ENCODE peak calls at places on chromosome 1, in ten cellular contexts. One of them, this sample, is unnamed. For H3K4me1, the result is how much of the 10 kb centered on the place peaks cover.

GRCh38 chr1:222629921-222630535 is 12.1 kb downstream of the MIA3 start:
- DNase-seq in effector memory CD4-positive, alpha-beta T cell: no peak
- DNase-seq in right cardiac atrium: no peak
- DNase-seq in fibroblast of lung: peak
- DNase-seq in SK-N-SH: no peak
- DNase-seq in A549: no peak
- DNase-seq in CD8-positive, alpha-beta memory T cell: no peak
- DNase-seq in ovary: no peak
- DNase-seq in SJCRH30: no peak
- DNase-seq in CD4-positive, CD25-positive, alpha-beta regulatory T cell: no peak
- DNase-seq in this sample: no peak

GRCh38 chr1:198935371-198935921 is 296.6 kb downstream of the PTPRC start:
- DNase-seq in effector memory CD4-positive, alpha-beta T cell: peak
- DNase-seq in right cardiac atrium: peak
- DNase-seq in fibroblast of lung: peak
- DNase-seq in SK-N-SH: peak
- DNase-seq in A549: peak
- DNase-seq in CD8-positive, alpha-beta memory T cell: peak
- DNase-seq in ovary: peak
- DNase-seq in SJCRH30: peak
- DNase-seq in CD4-positive, CD25-positive, alpha-beta regulatory T cell: peak
- DNase-seq in this sample: no peak

GRCh38 chr1:23521588-23521987 is 9.4 kb downstream of the E2F2 start:
- DNase-seq in effector memory CD4-positive, alpha-beta T cell: no peak
- DNase-seq in right cardiac atrium: no peak
- DNase-seq in fibroblast of lung: no peak
- DNase-seq in SK-N-SH: peak
- DNase-seq in A549: peak
- DNase-seq in CD8-positive, alpha-beta memory T cell: no peak
- DNase-seq in ovary: no peak
- DNase-seq in SJCRH30: peak
- DNase-seq in CD4-positive, CD25-positive, alpha-beta regulatory T cell: peak
- DNase-seq in this sample: no peak

GRCh38 chr1:66623812-66624211 is 89.9 kb downstream of the SGIP1 start:
- DNase-seq in effector memory CD4-positive, alpha-beta T cell: no peak
- DNase-seq in right cardiac atrium: no peak
- DNase-seq in fibroblast of lung: peak
- DNase-seq in SK-N-SH: no peak
- DNase-seq in A549: no peak
- DNase-seq in CD8-positive, alpha-beta memory T cell: no peak
- DNase-seq in ovary: no peak
- DNase-seq in SJCRH30: no peak
- DNase-seq in CD4-positive, CD25-positive, alpha-beta regulatory T cell: no peak
- DNase-seq in this sample: no peak

GRCh38 chr1:248752119-248752931 is 3.2 kb downstream of the LYPD8 start:
- DNase-seq in effector memory CD4-positive, alpha-beta T cell: no peak
- DNase-seq in right cardiac atrium: no peak
- DNase-seq in fibroblast of lung: no peak
- DNase-seq in SK-N-SH: no peak
- DNase-seq in A549: peak
- DNase-seq in CD8-positive, alpha-beta memory T cell: no peak
- DNase-seq in ovary: no peak
- DNase-seq in SJCRH30: no peak
- DNase-seq in CD4-positive, CD25-positive, alpha-beta regulatory T cell: peak
- DNase-seq in this sample: no peak

GRCh38 chr1:152906023-152906565 is 2.3 kb upstream of the IVL start:
- DNase-seq in effector memory CD4-positive, alpha-beta T cell: no peak
- DNase-seq in right cardiac atrium: no peak
- DNase-seq in fibroblast of lung: peak
- DNase-seq in SK-N-SH: no peak
- DNase-seq in A549: peak
- DNase-seq in CD8-positive, alpha-beta memory T cell: no peak
- DNase-seq in ovary: no peak
- DNase-seq in SJCRH30: no peak
- DNase-seq in CD4-positive, CD25-positive, alpha-beta regulatory T cell: no peak
- DNase-seq in this sample: no peak

GRCh38 chr1:65528104-65528503 is 107.6 kb downstream of the LEPR start:
- DNase-seq in effector memory CD4-positive, alpha-beta T cell: no peak
- DNase-seq in right cardiac atrium: no peak
- DNase-seq in fibroblast of lung: no peak
- DNase-seq in SK-N-SH: no peak
- DNase-seq in A549: no peak
- DNase-seq in CD8-positive, alpha-beta memory T cell: no peak
- DNase-seq in ovary: no peak
- DNase-seq in SJCRH30: no peak
- DNase-seq in CD4-positive, CD25-positive, alpha-beta regulatory T cell: no peak
- DNase-seq in this sample: no peak

GRCh38 chr1:201702936-201703335 is 126.0 kb upstream of the IPO9 start:
- DNase-seq in effector memory CD4-positive, alpha-beta T cell: no peak
- DNase-seq in right cardiac atrium: no peak
- DNase-seq in fibroblast of lung: peak
- DNase-seq in SK-N-SH: peak
- DNase-seq in A549: peak
- DNase-seq in CD8-positive, alpha-beta memory T cell: no peak
- DNase-seq in ovary: no peak
- DNase-seq in SJCRH30: peak
- DNase-seq in CD4-positive, CD25-positive, alpha-beta regulatory T cell: no peak
- DNase-seq in this sample: no peak

GRCh38 chr1:47471163-47471562 is 33.3 kb downstream of the FOXD2 start:
- DNase-seq in effector memory CD4-positive, alpha-beta T cell: no peak
- DNase-seq in right cardiac atrium: no peak
- DNase-seq in fibroblast of lung: no peak
- DNase-seq in SK-N-SH: no peak
- DNase-seq in A549: no peak
- DNase-seq in CD8-positive, alpha-beta memory T cell: no peak
- DNase-seq in ovary: no peak
- DNase-seq in SJCRH30: no peak
- DNase-seq in CD4-positive, CD25-positive, alpha-beta regulatory T cell: no peak
- DNase-seq in this sample: no peak

GRCh38 chr1:242004751-242005495 is 6.0 kb upstream of the MAP1LC3C start:
- DNase-seq in effector memory CD4-positive, alpha-beta T cell: no peak
- DNase-seq in right cardiac atrium: no peak
- DNase-seq in fibroblast of lung: peak
- DNase-seq in SK-N-SH: no peak
- DNase-seq in A549: peak
- DNase-seq in CD8-positive, alpha-beta memory T cell: no peak
- DNase-seq in ovary: no peak
- DNase-seq in SJCRH30: no peak
- DNase-seq in CD4-positive, CD25-positive, alpha-beta regulatory T cell: no peak
- DNase-seq in this sample: no peak

GRCh38 chr1:242005866-242006565 is 7.1 kb upstream of the MAP1LC3C start:
- DNase-seq in effector memory CD4-positive, alpha-beta T cell: no peak
- DNase-seq in right cardiac atrium: no peak
- DNase-seq in fibroblast of lung: peak
- DNase-seq in SK-N-SH: no peak
- DNase-seq in A549: no peak
- DNase-seq in CD8-positive, alpha-beta memory T cell: no peak
- DNase-seq in ovary: no peak
- DNase-seq in SJCRH30: no peak
- DNase-seq in CD4-positive, CD25-positive, alpha-beta regulatory T cell: no peak
- DNase-seq in this sample: no peak

GRCh38 chr1:242002072-242002471 is 3.2 kb upstream of the MAP1LC3C start:
- DNase-seq in effector memory CD4-positive, alpha-beta T cell: no peak
- DNase-seq in right cardiac atrium: no peak
- DNase-seq in fibroblast of lung: peak
- DNase-seq in SK-N-SH: no peak
- DNase-seq in A549: no peak
- DNase-seq in CD8-positive, alpha-beta memory T cell: no peak
- DNase-seq in ovary: no peak
- DNase-seq in SJCRH30: no peak
- DNase-seq in CD4-positive, CD25-positive, alpha-beta regulatory T cell: no peak
- DNase-seq in this sample: no peak

GRCh38 chr1:241998950-241999495 is at the start of gene MAP1LC3C:
- DNase-seq in effector memory CD4-positive, alpha-beta T cell: no peak
- DNase-seq in right cardiac atrium: no peak
- DNase-seq in fibroblast of lung: peak
- DNase-seq in SK-N-SH: no peak
- DNase-seq in A549: no peak
- DNase-seq in CD8-positive, alpha-beta memory T cell: no peak
- DNase-seq in ovary: no peak
- DNase-seq in SJCRH30: peak
- DNase-seq in CD4-positive, CD25-positive, alpha-beta regulatory T cell: no peak
- DNase-seq in this sample: no peak

DNA sequence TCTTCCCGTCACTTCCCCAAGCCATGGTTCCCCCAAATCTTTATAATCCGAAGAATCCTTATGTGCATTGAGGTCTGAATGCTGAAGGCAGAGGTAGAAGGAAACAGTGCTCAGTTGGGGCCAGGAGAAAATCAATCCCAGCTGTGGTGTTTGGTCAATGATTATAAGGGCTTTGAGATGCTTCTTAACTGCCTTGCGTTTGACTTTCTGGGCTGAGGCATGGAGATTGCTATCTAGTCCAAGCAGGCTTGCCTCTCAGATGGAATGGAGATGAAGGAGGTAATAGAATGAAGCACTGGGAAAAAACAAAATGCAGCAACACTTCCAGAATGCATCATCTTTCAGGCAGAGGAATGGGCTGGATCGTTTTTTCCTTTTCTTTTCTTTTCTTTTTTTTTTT is 3.6 kb upstream of the MAP1LC3C start:
- DNase-seq in effector memory CD4-positive, alpha-beta T cell: no peak
- DNase-seq in right cardiac atrium: no peak
- DNase-seq in fibroblast of lung: no peak
- DNase-seq in SK-N-SH: no peak
- DNase-seq in A549: no peak
- DNase-seq in CD8-positive, alpha-beta memory T cell: no peak
- DNase-seq in ovary: no peak
- DNase-seq in SJCRH30: no peak
- DNase-seq in CD4-positive, CD25-positive, alpha-beta regulatory T cell: no peak
- DNase-seq in this sample: no peak
- H3K27ac ChIP-seq in effector memory CD4-positive, alpha-beta T cell: no peak
- H3K27ac ChIP-seq in right cardiac atrium: no peak
- H3K27ac ChIP-seq in fibroblast of lung: no peak
- H3K27ac ChIP-seq in SK-N-SH: no peak
- H3K27ac ChIP-seq in A549: no peak
- H3K27ac ChIP-seq in CD8-positive, alpha-beta memory T cell: no peak
- H3K27ac ChIP-seq in ovary: no peak
- H3K27ac ChIP-seq in SJCRH30: no peak
- H3K27ac ChIP-seq in CD4-positive, CD25-positive, alpha-beta regulatory T cell: no peak
- H3K27ac ChIP-seq in this sample: no peak

GRCh38 chr1:76781447-76781846 is 85.8 kb upstream of the ST6GALNAC5 start:
- DNase-seq in effector memory CD4-positive, alpha-beta T cell: no peak
- DNase-seq in right cardiac atrium: no peak
- DNase-seq in fibroblast of lung: no peak
- DNase-seq in SK-N-SH: no peak
- DNase-seq in A549: no peak
- DNase-seq in CD8-positive, alpha-beta memory T cell: no peak
- DNase-seq in ovary: no peak
- DNase-seq in SJCRH30: no peak
- DNase-seq in CD4-positive, CD25-positive, alpha-beta regulatory T cell: no peak
- DNase-seq in this sample: no peak

GRCh38 chr1:76786232-76786631 is 81.0 kb upstream of the ST6GALNAC5 start:
- DNase-seq in effector memory CD4-positive, alpha-beta T cell: no peak
- DNase-seq in right cardiac atrium: no peak
- DNase-seq in fibroblast of lung: peak
- DNase-seq in SK-N-SH: no peak
- DNase-seq in A549: no peak
- DNase-seq in CD8-positive, alpha-beta memory T cell: no peak
- DNase-seq in ovary: no peak
- DNase-seq in SJCRH30: no peak
- DNase-seq in CD4-positive, CD25-positive, alpha-beta regulatory T cell: no peak
- DNase-seq in this sample: no peak

GRCh38 chr1:76784502-76784901 is 82.8 kb upstream of the ST6GALNAC5 start:
- DNase-seq in effector memory CD4-positive, alpha-beta T cell: no peak
- DNase-seq in right cardiac atrium: no peak
- DNase-seq in fibroblast of lung: no peak
- DNase-seq in SK-N-SH: no peak
- DNase-seq in A549: no peak
- DNase-seq in CD8-positive, alpha-beta memory T cell: no peak
- DNase-seq in ovary: no peak
- DNase-seq in SJCRH30: no peak
- DNase-seq in CD4-positive, CD25-positive, alpha-beta regulatory T cell: no peak
- DNase-seq in this sample: no peak

GRCh38 chr1:76782777-76783176 is 84.5 kb upstream of the ST6GALNAC5 start:
- DNase-seq in effector memory CD4-positive, alpha-beta T cell: no peak
- DNase-seq in right cardiac atrium: no peak
- DNase-seq in fibroblast of lung: no peak
- DNase-seq in SK-N-SH: no peak
- DNase-seq in A549: no peak
- DNase-seq in CD8-positive, alpha-beta memory T cell: no peak
- DNase-seq in ovary: no peak
- DNase-seq in SJCRH30: no peak
- DNase-seq in CD4-positive, CD25-positive, alpha-beta regulatory T cell: no peak
- DNase-seq in this sample: no peak
- H3K4me1 ChIP-seq in effector memory CD4-positive, alpha-beta T cell: under half
- H3K4me1 ChIP-seq in right cardiac atrium: under half
- H3K4me1 ChIP-seq in fibroblast of lung: under half
- H3K4me1 ChIP-seq in SK-N-SH: under half
- H3K4me1 ChIP-seq in A549: under half
- H3K4me1 ChIP-seq in CD8-positive, alpha-beta memory T cell: under half
- H3K4me1 ChIP-seq in ovary: under half
- H3K4me1 ChIP-seq in SJCRH30: under half
- H3K4me1 ChIP-seq in CD4-positive, CD25-positive, alpha-beta regulatory T cell: under half
- H3K4me1 ChIP-seq in this sample: under half

DNA sequence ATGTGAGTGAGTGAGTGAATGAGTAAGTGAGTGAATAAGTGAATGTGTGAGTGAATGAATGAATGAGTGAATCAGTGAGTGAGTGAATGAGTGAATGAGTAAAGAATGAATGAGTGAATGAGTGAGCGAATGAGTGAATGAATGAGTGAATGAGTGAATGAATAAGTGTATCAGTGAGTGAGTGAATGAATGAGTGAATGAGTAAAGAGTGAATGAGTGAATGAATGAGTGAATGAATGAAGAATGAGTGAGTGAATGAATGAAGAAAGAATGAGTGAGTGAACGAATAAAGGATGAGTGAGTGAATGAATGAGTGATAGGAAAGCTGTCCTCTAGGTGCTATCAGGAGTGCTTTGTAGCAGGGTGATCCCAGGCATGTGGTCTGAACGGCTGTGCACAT is 35.7 kb downstream of the CFAP74 start:
- DNase-seq in effector memory CD4-positive, alpha-beta T cell: no peak
- DNase-seq in right cardiac atrium: no peak
- DNase-seq in fibroblast of lung: no peak
- DNase-seq in SK-N-SH: no peak
- DNase-seq in A549: no peak
- DNase-seq in CD8-positive, alpha-beta memory T cell: no peak
- DNase-seq in ovary: no peak
- DNase-seq in SJCRH30: no peak
- DNase-seq in CD4-positive, CD25-positive, alpha-beta regulatory T cell: no peak
- DNase-seq in this sample: no peak
- H3K4me3 ChIP-seq in effector memory CD4-positive, alpha-beta T cell: no peak
- H3K4me3 ChIP-seq in right cardiac atrium: no peak
- H3K4me3 ChIP-seq in fibroblast of lung: no peak
- H3K4me3 ChIP-seq in SK-N-SH: no peak
- H3K4me3 ChIP-seq in A549: no peak
- H3K4me3 ChIP-seq in CD8-positive, alpha-beta memory T cell: no peak
- H3K4me3 ChIP-seq in ovary: no peak
- H3K4me3 ChIP-seq in SJCRH30: no peak
- H3K4me3 ChIP-seq in CD4-positive, CD25-positive, alpha-beta regulatory T cell: no peak
- H3K4me3 ChIP-seq in this sample: no peak

DNA sequence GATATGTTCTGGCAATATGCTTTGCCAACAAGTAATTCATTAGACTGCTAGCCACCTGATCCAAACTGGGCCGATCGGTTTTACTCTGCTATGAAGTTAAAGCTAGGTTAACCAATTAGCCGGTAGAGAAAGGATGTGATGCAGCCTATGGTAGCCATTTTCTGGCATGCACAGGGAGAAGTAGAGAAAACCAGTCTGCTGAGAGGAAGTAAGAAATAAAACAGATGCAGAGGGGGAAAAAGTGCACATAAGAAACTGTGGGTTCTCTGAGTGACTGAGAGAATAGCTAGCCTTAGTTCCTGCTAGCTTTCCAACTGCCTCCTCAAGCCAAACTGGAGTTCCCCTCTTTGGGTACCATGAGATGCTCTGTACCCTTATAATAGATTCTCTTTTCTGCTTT is 52.8 kb downstream of the ARID4B start:
- DNase-seq in effector memory CD4-positive, alpha-beta T cell: no peak
- DNase-seq in right cardiac atrium: no peak
- DNase-seq in fibroblast of lung: no peak
- DNase-seq in SK-N-SH: no peak
- DNase-seq in A549: no peak
- DNase-seq in CD8-positive, alpha-beta memory T cell: peak
- DNase-seq in ovary: no peak
- DNase-seq in SJCRH30: no peak
- DNase-seq in CD4-positive, CD25-positive, alpha-beta regulatory T cell: peak
- DNase-seq in this sample: no peak
- H3K27ac ChIP-seq in effector memory CD4-positive, alpha-beta T cell: no peak
- H3K27ac ChIP-seq in right cardiac atrium: no peak
- H3K27ac ChIP-seq in fibroblast of lung: no peak
- H3K27ac ChIP-seq in SK-N-SH: no peak
- H3K27ac ChIP-seq in A549: no peak
- H3K27ac ChIP-seq in CD8-positive, alpha-beta memory T cell: no peak
- H3K27ac ChIP-seq in ovary: no peak
- H3K27ac ChIP-seq in SJCRH30: no peak
- H3K27ac ChIP-seq in CD4-positive, CD25-positive, alpha-beta regulatory T cell: peak
- H3K27ac ChIP-seq in this sample: peak